ENCODE peak calls at places on chromosomes 2 and 18, in nine cellular contexts. Q is AG04450, I is IMR-90, O is spleen, P is sigmoid colon, L is mesenchymal stem cell, F is colonic mucosa, M is SJSA1, X is hepatocyte. A is an unnamed sample.

GRCh38 chr2:6791682-6792081 is 74.0 kb downstream of the CMPK2 start:
- DNase-seq in Q (no peak), I (no peak), O (no peak), P (no peak), L (no peak), F (no peak), M (no peak), X (no peak), A (no peak)

GRCh38 chr2:230915297-230915696 is 9.7 kb downstream of the GPR55 start:
- DNase-seq in Q (no peak), I (no peak), O (no peak), P (peak; percentile 46), L (no peak), F (no peak), M (no peak), X (no peak), A (no peak)

GRCh38 chr2:157786663-157787363 is 89.3 kb downstream of the ACVR1 start:
- DNase-seq in Q (no peak), I (no peak), O (no peak), P (no peak), L (peak; percentile 27), F (no peak), M (peak; percentile 52), X (no peak), A (no peak)

GRCh38 chr2:160736629-160737028 is 243.0 kb upstream of the RBMS1 start:
- DNase-seq in Q (no peak), I (peak; percentile 66), O (no peak), P (no peak), L (peak; percentile 47), F (no peak), M (peak; percentile 79), X (no peak), A (no peak)

GRCh38 chr2:143934170-143934912 is 585.6 kb downstream of the ZEB2 start:
- DNase-seq in Q (no peak), I (no peak), O (no peak), P (no peak), L (no peak), F (no peak), M (no peak), X (peak; percentile 29), A (no peak)

GRCh38 chr18:3624818-3625716 is 175.1 kb downstream of the TGIF1 start:
- DNase-seq in Q (peak; percentile 86), I (peak; percentile 98), O (no peak), P (peak; percentile 72), L (peak; percentile 97), F (peak; percentile 55), M (peak; percentile 98), X (peak; percentile 76), A (no peak)

GRCh38 chr2:173654146-173654895 is 299.6 kb downstream of the CDCA7 start:
- DNase-seq in Q (no peak), I (no peak), O (no peak), P (no peak), L (no peak), F (no peak), M (no peak), X (no peak), A (no peak)

GRCh38 chr2:218275368-218276072 is 5.2 kb downstream of the PNKD start:
- DNase-seq in Q (no peak), I (no peak), O (no peak), P (no peak), L (no peak), F (no peak), M (no peak), X (no peak), A (no peak)

GRCh38 chr2:210226186-210226585 is 939 bp upstream of the ACADL start:
- DNase-seq in Q (no peak), I (no peak), O (no peak), P (no peak), L (no peak), F (no peak), M (no peak), X (no peak), A (no peak)

GRCh38 chr2:176656055-176656775 is 387.0 kb downstream of the MTX2 start:
- DNase-seq in Q (no peak), I (no peak), O (no peak), P (no peak), L (no peak), F (no peak), M (no peak), X (no peak), A (no peak)

GRCh38 chr2:189751080-189751658 is 11.4 kb downstream of the OSGEPL1 start:
- DNase-seq in Q (no peak), I (peak; percentile 25), O (no peak), P (no peak), L (peak; percentile 46), F (peak; percentile 46), M (peak; percentile 26), X (peak; percentile 47), A (no peak)

GRCh38 chr2:1645761-1646476 is 98.4 kb downstream of the PXDN start:
- DNase-seq in Q (no peak), I (no peak), O (peak; percentile 70), P (peak; percentile 60), L (peak; percentile 65), F (no peak), M (no peak), X (no peak), A (peak; percentile 56)

GRCh38 chr2:46230115-46230571 is 67.1 kb upstream of the EPAS1 start:
- DNase-seq in Q (no peak), I (no peak), O (peak; percentile 78), P (no peak), L (no peak), F (peak; percentile 22), M (no peak), X (peak; percentile 21), A (no peak)

GRCh38 chr2:237631029-237631785 is 3.8 kb downstream of the LRRFIP1 start:
- DNase-seq in Q (no peak), I (no peak), O (no peak), P (no peak), L (no peak), F (no peak), M (no peak), X (no peak), A (no peak)

GRCh38 chr2:237630216-237631000 is 3.0 kb downstream of the LRRFIP1 start:
- DNase-seq in Q (no peak), I (no peak), O (no peak), P (no peak), L (no peak), F (no peak), M (peak; percentile 73), X (no peak), A (no peak)

GRCh38 chr2:237631801-237632585 is 4.6 kb downstream of the LRRFIP1 start:
- DNase-seq in Q (no peak), I (no peak), O (no peak), P (no peak), L (no peak), F (no peak), M (no peak), X (no peak), A (no peak)

GRCh38 chr2:237629739-237630138 is 2.4 kb downstream of the LRRFIP1 start:
- DNase-seq in Q (no peak), I (peak; percentile 73), O (no peak), P (no peak), L (peak; percentile 75), F (no peak), M (no peak), X (no peak), A (no peak)

GRCh38 chr2:237632991-237633629 is 5.7 kb downstream of the LRRFIP1 start:
- DNase-seq in Q (no peak), I (no peak), O (no peak), P (no peak), L (no peak), F (no peak), M (no peak), X (no peak), A (no peak)
- H3K27ac ChIP-seq in Q (no peak overlapping the region), I (no peak overlapping the region), O (no peak overlapping the region), P (peak overlapping the region; percentile 82), L (no peak overlapping the region), F (no peak overlapping the region), M (no peak overlapping the region), X (no peak overlapping the region), A (peak overlapping the region; percentile 86)

GRCh38 chr2:117123362-117123761 is 691.1 kb upstream of the DDX18 start:
- DNase-seq in Q (no peak), I (no peak), O (no peak), P (no peak), L (no peak), F (no peak), M (no peak), X (no peak), A (no peak)

GRCh38 chr2:117128471-117128870 is 686.0 kb upstream of the DDX18 start:
- DNase-seq in Q (no peak), I (no peak), O (no peak), P (no peak), L (peak; percentile 79), F (peak; percentile 23), M (no peak), X (peak; percentile 71), A (no peak)

GRCh38 chr2:117127680-117128079 is 686.8 kb upstream of the DDX18 start:
- DNase-seq in Q (no peak), I (no peak), O (no peak), P (no peak), L (peak; percentile 89), F (no peak), M (no peak), X (peak; percentile 58), A (no peak)

GRCh38 chr2:117126656-117127055 is 687.8 kb upstream of the DDX18 start:
- DNase-seq in Q (no peak), I (no peak), O (no peak), P (no peak), L (no peak), F (no peak), M (no peak), X (peak; percentile 19), A (no peak)
- H3K27ac ChIP-seq in Q (no peak overlapping the region), I (no peak overlapping the region), O (no peak overlapping the region), P (no peak overlapping the region), L (no peak overlapping the region), F (no peak overlapping the region), M (no peak overlapping the region), X (peak overlapping the region; percentile 81), A (no peak overlapping the region)

GRCh38 chr2:150480971-150481830 is 6.3 kb downstream of the RND3 start:
- DNase-seq in Q (no peak), I (peak; percentile 39), O (no peak), P (no peak), L (no peak), F (no peak), M (peak; percentile 42), X (no peak), A (no peak)
- H3K27ac ChIP-seq in Q (peak overlapping the region; percentile 48), I (peak overlapping the region; percentile 55), O (no peak overlapping the region), P (peak overlapping the region; percentile 75), L (no peak overlapping the region), F (peak overlapping the region; percentile 14), M (peak overlapping the region; percentile 59), X (peak overlapping the region; percentile 94), A (peak overlapping the region; percentile 48)

GRCh38 chr18:75811156-75811555 is 383.7 kb upstream of the SMIM21 start:
- DNase-seq in Q (no peak), I (no peak), O (no peak), P (no peak), L (no peak), F (no peak), M (peak; percentile 84), X (no peak), A (no peak)

GRCh38 chr18:75810481-75810880 is 383.0 kb upstream of the SMIM21 start:
- DNase-seq in Q (no peak), I (no peak), O (no peak), P (no peak), L (peak; percentile 53), F (no peak), M (no peak), X (no peak), A (no peak)

DNA sequence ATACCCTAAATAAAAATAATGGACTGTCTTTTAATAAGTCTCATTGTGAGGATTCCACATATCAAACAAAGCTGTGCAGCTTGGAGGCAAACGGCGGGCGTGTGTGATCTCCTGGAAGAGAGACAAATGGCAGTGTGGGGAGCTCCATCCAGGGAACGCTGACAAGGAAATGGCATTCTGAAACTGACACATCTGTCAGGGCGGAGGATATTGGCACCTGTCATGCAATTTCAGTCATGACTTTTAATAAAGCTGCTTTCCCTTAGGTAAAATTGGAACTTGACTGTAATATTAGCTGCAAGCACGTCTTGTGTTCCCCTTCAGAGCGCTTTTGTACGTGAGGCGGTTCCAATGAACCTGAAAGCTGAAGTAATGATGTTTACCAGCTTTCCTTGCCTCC is 381.9 kb upstream of the SMIM21 start:
- DNase-seq in Q (no peak), I (no peak), O (no peak), P (no peak), L (no peak), F (peak; percentile 31), M (no peak), X (no peak), A (no peak)
- H3K27ac ChIP-seq in Q (no peak overlapping the region), I (no peak overlapping the region), O (no peak overlapping the region), P (no peak overlapping the region), L (no peak overlapping the region), F (peak overlapping the region; percentile 41), M (no peak overlapping the region), X (peak overlapping the region; percentile 74), A (no peak overlapping the region)